ENCODE peak calls at places on chromosomes 6 and 20, in eight cellular contexts. V is GM23248; K is left kidney; U is KG1; X is HS-27A; D is activated CD4-positive, CD25-positive, alpha-beta regulatory T cell; M is H9; Z is stomach. Q is an unnamed sample.

GRCh38 chr20:8722277-8722928 is 346.5 kb upstream of the PLCB4 start:
- DNase-seq in V (peak; percentile 76), K (peak; percentile 86), U (peak; percentile 44), X (peak; percentile 55), D (no peak), M (no peak), Z (no peak), Q (no peak)

GRCh38 chr6:22631101-22631500 is 61.7 kb downstream of the HDGFL1 start:
- DNase-seq in V (no peak), K (peak; percentile 60), U (no peak), X (no peak), D (no peak), M (no peak), Z (no peak), Q (no peak)

GRCh38 chr6:26064619-26065257 is 22.5 kb upstream of the HFE start:
- DNase-seq in V (peak; percentile 70), K (peak; percentile 78), U (peak; percentile 61), X (no peak), D (peak; percentile 4), M (no peak), Z (no peak), Q (peak; percentile 57)

GRCh38 chr20:62122659-62123449 is 579 bp downstream of the LSM14B start:
- DNase-seq in V (peak; percentile 69), K (peak; percentile 72), U (no peak), X (no peak), D (no peak), M (no peak), Z (peak; percentile 63), Q (peak; percentile 30)

GRCh38 chr6:155493694-155494143 is 38.1 kb upstream of the NOX3 start:
- DNase-seq in V (peak; percentile 98), K (no peak), U (no peak), X (peak; percentile 96), D (no peak), M (no peak), Z (peak; percentile 46), Q (no peak)

GRCh38 chr6:34102099-34102656 is 43.7 kb downstream of the GRM4 start:
- DNase-seq in V (peak; percentile 35), K (no peak), U (no peak), X (no peak), D (no peak), M (no peak), Z (no peak), Q (no peak)

GRCh38 chr20:25478889-25479568 is 71.6 kb downstream of the GINS1 start:
- DNase-seq in V (no peak), K (no peak), U (no peak), X (no peak), D (no peak), M (no peak), Z (no peak), Q (no peak)

GRCh38 chr6:105468850-105469249 is 66.0 kb upstream of the PREP start:
- DNase-seq in V (no peak), K (no peak), U (no peak), X (no peak), D (no peak), M (no peak), Z (no peak), Q (no peak)

GRCh38 chr6:3911614-3912336 is 62.6 kb downstream of the FAM50B start:
- DNase-seq in V (peak; percentile 86), K (peak; percentile 84), U (no peak), X (peak; percentile 78), D (no peak), M (peak; percentile 9), Z (peak; percentile 73), Q (no peak)

GRCh38 chr6:116020738-116021137 is 40.0 kb downstream of the FRK start:
- DNase-seq in V (no peak), K (no peak), U (no peak), X (no peak), D (no peak), M (no peak), Z (no peak), Q (no peak)

GRCh38 chr6:24951831-24952299 is 16.1 kb upstream of the RIPOR2 start:
- DNase-seq in V (no peak), K (no peak), U (peak; percentile 68), X (no peak), D (peak; percentile 10), M (no peak), Z (no peak), Q (no peak)

GRCh38 chr20:37538003-37538402 is 10.3 kb upstream of the BLCAP start:
- DNase-seq in V (peak; percentile 79), K (no peak), U (no peak), X (no peak), D (no peak), M (peak; percentile 27), Z (no peak), Q (no peak)

GRCh38 chr6:10382322-10382721 is 32.6 kb downstream of the TFAP2A start:
- DNase-seq in V (no peak), K (peak; percentile 46), U (no peak), X (no peak), D (no peak), M (no peak), Z (no peak), Q (no peak)

GRCh38 chr20:31972481-31973386 is 4.8 kb downstream of the XKR7 start:
- DNase-seq in V (peak; percentile 21), K (peak; percentile 92), U (no peak), X (no peak), D (no peak), M (no peak), Z (no peak), Q (no peak)

GRCh38 chr20:9478801-9479200 is 35.6 kb upstream of the LAMP5 start:
- DNase-seq in V (no peak), K (peak; percentile 5), U (no peak), X (no peak), D (no peak), M (no peak), Z (no peak), Q (no peak)

GRCh38 chr20:3068986-3069900 is 2.2 kb upstream of the OXT start:
- DNase-seq in V (peak; percentile 73), K (no peak), U (no peak), X (no peak), D (peak; percentile 32), M (peak; percentile 57), Z (peak; percentile 38), Q (peak; percentile 73)

GRCh38 chr6:33822575-33823395 is 19.0 kb upstream of the MLN start:
- DNase-seq in V (peak; percentile 58), K (peak; percentile 70), U (no peak), X (no peak), D (no peak), M (peak; percentile 88), Z (no peak), Q (no peak)

GRCh38 chr6:52931351-52931750 is 21.9 kb upstream of the GSTA3 start:
- DNase-seq in V (no peak), K (no peak), U (no peak), X (no peak), D (no peak), M (no peak), Z (no peak), Q (no peak)

GRCh38 chr20:56815796-56816195 is 186.7 kb downstream of the TFAP2C start:
- DNase-seq in V (no peak), K (no peak), U (no peak), X (no peak), D (no peak), M (no peak), Z (no peak), Q (no peak)

GRCh38 chr20:44734938-44735337 is 10.7 kb upstream of the KCNK15 start:
- DNase-seq in V (peak; percentile 90), K (no peak), U (no peak), X (no peak), D (no peak), M (no peak), Z (no peak), Q (no peak)

GRCh38 chr20:2545594-2545993 is 9.2 kb downstream of the TMC2 start:
- DNase-seq in V (no peak), K (no peak), U (no peak), X (no peak), D (no peak), M (no peak), Z (no peak), Q (no peak)

GRCh38 chr6:40371621-40372020 is 215.5 kb downstream of the LRFN2 start:
- DNase-seq in V (no peak), K (no peak), U (no peak), X (no peak), D (no peak), M (no peak), Z (no peak), Q (no peak)

GRCh38 chr6:42195415-42195814 is 659 bp upstream of the GUCA1B start:
- DNase-seq in V (no peak), K (no peak), U (no peak), X (no peak), D (no peak), M (no peak), Z (no peak), Q (no peak)

GRCh38 chr20:40006168-40006860 is 682.7 kb downstream of the MAFB start:
- DNase-seq in V (no peak), K (no peak), U (no peak), X (no peak), D (no peak), M (no peak), Z (no peak), Q (no peak)

GRCh38 chr20:1388706-1389483 is 4.0 kb downstream of the FKBP1A start:
- DNase-seq in V (peak; percentile 40), K (no peak), U (no peak), X (no peak), D (no peak), M (no peak), Z (no peak), Q (no peak)

GRCh38 chr20:49608752-49609670 is 41.1 kb upstream of the PTGIS start:
- DNase-seq in V (peak; percentile 71), K (peak; percentile 78), U (peak; percentile 79), X (no peak), D (peak; percentile 62), M (peak; percentile 83), Z (peak; percentile 80), Q (peak; percentile 51)

GRCh38 chr6:52227495-52227894 is 16.8 kb downstream of the IL17F start:
- DNase-seq in V (no peak), K (peak; percentile 21), U (no peak), X (no peak), D (no peak), M (no peak), Z (no peak), Q (no peak)

GRCh38 chr6:114171473-114171872 is 171.3 kb downstream of the HS3ST5 start:
- DNase-seq in V (no peak), K (no peak), U (no peak), X (no peak), D (no peak), M (no peak), Z (no peak), Q (no peak)

GRCh38 chr6:7910654-7911344 is at the start of gene TXNDC5:
- DNase-seq in V (peak; percentile 89), K (peak; percentile 93), U (peak; percentile 16), X (no peak), D (peak; percentile 49), M (peak; percentile 67), Z (peak; percentile 84), Q (peak; percentile 44)

Q was measured in CD8-positive, alpha-beta T cell.